ENCODE peak calls at places on chromosomes 12 and 14, in six cellular contexts. One of them, this sample, is unnamed.
A peak's percentile ranks its signal among the peaks of the same experiment; 100 is the strongest.

GRCh38 chr12:52280319-52280795 is 5.9 kb downstream of the KRT86 start:
- DNase-seq in upper lobe of right lung: peak; percentile 84
- DNase-seq in substantia nigra: no peak
- DNase-seq in heart left ventricle: no peak
- DNase-seq in cardiac muscle cell: no peak
- DNase-seq in fibroblast of lung: peak; percentile 95
- DNase-seq in this sample: peak; percentile 72

GRCh38 chr14:103143535-103143934 is 20.3 kb downstream of the TNFAIP2 start:
- DNase-seq in upper lobe of right lung: no peak
- DNase-seq in substantia nigra: no peak
- DNase-seq in heart left ventricle: no peak
- DNase-seq in cardiac muscle cell: no peak
- DNase-seq in fibroblast of lung: peak; percentile 23
- DNase-seq in this sample: no peak

GRCh38 chr12:40149673-40150260 is 43.9 kb upstream of the SLC2A13 start:
- DNase-seq in upper lobe of right lung: no peak
- DNase-seq in substantia nigra: no peak
- DNase-seq in heart left ventricle: no peak
- DNase-seq in cardiac muscle cell: no peak
- DNase-seq in fibroblast of lung: no peak
- DNase-seq in this sample: no peak

GRCh38 chr12:74129702-74130101 is 407.9 kb upstream of the ATXN7L3B start:
- DNase-seq in upper lobe of right lung: no peak
- DNase-seq in substantia nigra: no peak
- DNase-seq in heart left ventricle: no peak
- DNase-seq in cardiac muscle cell: no peak
- DNase-seq in fibroblast of lung: peak; percentile 11
- DNase-seq in this sample: no peak

GRCh38 chr14:75282166-75282547 is 3.5 kb downstream of the FOS start:
- DNase-seq in upper lobe of right lung: no peak
- DNase-seq in substantia nigra: no peak
- DNase-seq in heart left ventricle: no peak
- DNase-seq in cardiac muscle cell: no peak
- DNase-seq in fibroblast of lung: peak; percentile 15
- DNase-seq in this sample: no peak

GRCh38 chr12:100214518-100214917 is 13.9 kb downstream of the ACTR6 start:
- DNase-seq in upper lobe of right lung: no peak
- DNase-seq in substantia nigra: no peak
- DNase-seq in heart left ventricle: no peak
- DNase-seq in cardiac muscle cell: no peak
- DNase-seq in fibroblast of lung: no peak
- DNase-seq in this sample: no peak

GRCh38 chr14:61963926-61964325 is 201.7 kb downstream of the SNAPC1 start:
- DNase-seq in upper lobe of right lung: no peak
- DNase-seq in substantia nigra: no peak
- DNase-seq in heart left ventricle: no peak
- DNase-seq in cardiac muscle cell: no peak
- DNase-seq in fibroblast of lung: no peak
- DNase-seq in this sample: no peak

GRCh38 chr12:123115409-123116111 is 35.3 kb downstream of the PITPNM2 start:
- DNase-seq in upper lobe of right lung: no peak
- DNase-seq in substantia nigra: no peak
- DNase-seq in heart left ventricle: peak; percentile 75
- DNase-seq in cardiac muscle cell: no peak
- DNase-seq in fibroblast of lung: peak; percentile 97
- DNase-seq in this sample: peak; percentile 90

GRCh38 chr12:93812616-93813015 is 135.4 kb downstream of the CRADD start:
- DNase-seq in upper lobe of right lung: no peak
- DNase-seq in substantia nigra: no peak
- DNase-seq in heart left ventricle: no peak
- DNase-seq in cardiac muscle cell: no peak
- DNase-seq in fibroblast of lung: no peak
- DNase-seq in this sample: no peak

GRCh38 chr12:2876431-2877046 is 435 bp downstream of the FOXM1 start:
- DNase-seq in upper lobe of right lung: no peak
- DNase-seq in substantia nigra: no peak
- DNase-seq in heart left ventricle: no peak
- DNase-seq in cardiac muscle cell: no peak
- DNase-seq in fibroblast of lung: peak; percentile 29
- DNase-seq in this sample: no peak

GRCh38 chr12:105428793-105429192 is 98.3 kb downstream of the C12orf75 start:
- DNase-seq in upper lobe of right lung: no peak
- DNase-seq in substantia nigra: no peak
- DNase-seq in heart left ventricle: no peak
- DNase-seq in cardiac muscle cell: no peak
- DNase-seq in fibroblast of lung: no peak
- DNase-seq in this sample: no peak

GRCh38 chr14:51297066-51297465 is 57.0 kb downstream of the TMX1 start:
- DNase-seq in upper lobe of right lung: no peak
- DNase-seq in substantia nigra: no peak
- DNase-seq in heart left ventricle: no peak
- DNase-seq in cardiac muscle cell: no peak
- DNase-seq in fibroblast of lung: no peak
- DNase-seq in this sample: no peak

GRCh38 chr14:60509438-60510253 is 700 bp downstream of the SIX6 start:
- DNase-seq in upper lobe of right lung: no peak
- DNase-seq in substantia nigra: no peak
- DNase-seq in heart left ventricle: no peak
- DNase-seq in cardiac muscle cell: no peak
- DNase-seq in fibroblast of lung: peak; percentile 29
- DNase-seq in this sample: no peak

GRCh38 chr12:24948452-24948815 is 467 bp downstream of the BCAT1 start:
- DNase-seq in upper lobe of right lung: no peak
- DNase-seq in substantia nigra: no peak
- DNase-seq in heart left ventricle: no peak
- DNase-seq in cardiac muscle cell: peak; percentile 12
- DNase-seq in fibroblast of lung: peak; percentile 61
- DNase-seq in this sample: no peak

GRCh38 chr14:95300002-95300696 is 19.6 kb downstream of the CLMN start:
- DNase-seq in upper lobe of right lung: no peak
- DNase-seq in substantia nigra: no peak
- DNase-seq in heart left ventricle: no peak
- DNase-seq in cardiac muscle cell: no peak
- DNase-seq in fibroblast of lung: no peak
- DNase-seq in this sample: no peak

GRCh38 chr12:75611041-75611440 is 99.6 kb upstream of the KRR1 start:
- DNase-seq in upper lobe of right lung: no peak
- DNase-seq in substantia nigra: no peak
- DNase-seq in heart left ventricle: no peak
- DNase-seq in cardiac muscle cell: no peak
- DNase-seq in fibroblast of lung: no peak
- DNase-seq in this sample: no peak

GRCh38 chr14:81516941-81517797 is 16.5 kb downstream of the SEL1L start:
- DNase-seq in upper lobe of right lung: no peak
- DNase-seq in substantia nigra: no peak
- DNase-seq in heart left ventricle: no peak
- DNase-seq in cardiac muscle cell: peak; percentile 48
- DNase-seq in fibroblast of lung: peak; percentile 54
- DNase-seq in this sample: peak; percentile 54

GRCh38 chr12:116863275-116863767 is 17.9 kb downstream of the HRK start:
- DNase-seq in upper lobe of right lung: no peak
- DNase-seq in substantia nigra: no peak
- DNase-seq in heart left ventricle: no peak
- DNase-seq in cardiac muscle cell: no peak
- DNase-seq in fibroblast of lung: peak; percentile 51
- DNase-seq in this sample: peak; percentile 27

GRCh38 chr14:35549551-35549950 is 15.6 kb downstream of the INSM2 start:
- DNase-seq in upper lobe of right lung: no peak
- DNase-seq in substantia nigra: no peak
- DNase-seq in heart left ventricle: no peak
- DNase-seq in cardiac muscle cell: no peak
- DNase-seq in fibroblast of lung: no peak
- DNase-seq in this sample: no peak

GRCh38 chr14:72680853-72681640 is 212.9 kb downstream of the DPF3 start:
- DNase-seq in upper lobe of right lung: no peak
- DNase-seq in substantia nigra: no peak
- DNase-seq in heart left ventricle: no peak
- DNase-seq in cardiac muscle cell: no peak
- DNase-seq in fibroblast of lung: no peak
- DNase-seq in this sample: no peak

GRCh38 chr14:50813544-50813863 is 17.5 kb downstream of the NIN start:
- DNase-seq in upper lobe of right lung: no peak
- DNase-seq in substantia nigra: no peak
- DNase-seq in heart left ventricle: no peak
- DNase-seq in cardiac muscle cell: no peak
- DNase-seq in fibroblast of lung: no peak
- DNase-seq in this sample: no peak

GRCh38 chr12:33944703-33945437 is 77.4 kb upstream of the ALG10 start:
- DNase-seq in upper lobe of right lung: no peak
- DNase-seq in substantia nigra: no peak
- DNase-seq in heart left ventricle: no peak
- DNase-seq in cardiac muscle cell: no peak
- DNase-seq in fibroblast of lung: no peak
- DNase-seq in this sample: no peak

GRCh38 chr12:33945438-33945784 is 76.9 kb upstream of the ALG10 start:
- DNase-seq in upper lobe of right lung: no peak
- DNase-seq in substantia nigra: no peak
- DNase-seq in heart left ventricle: no peak
- DNase-seq in cardiac muscle cell: no peak
- DNase-seq in fibroblast of lung: no peak
- DNase-seq in this sample: no peak

GRCh38 chr12:33942172-33942571 is 80.1 kb upstream of the ALG10 start:
- DNase-seq in upper lobe of right lung: no peak
- DNase-seq in substantia nigra: no peak
- DNase-seq in heart left ventricle: no peak
- DNase-seq in cardiac muscle cell: no peak
- DNase-seq in fibroblast of lung: no peak
- DNase-seq in this sample: no peak
- H3K27ac ChIP-seq in upper lobe of right lung: no peak overlapping the region
- H3K27ac ChIP-seq in substantia nigra: no peak overlapping the region
- H3K27ac ChIP-seq in heart left ventricle: no peak overlapping the region
- H3K27ac ChIP-seq in cardiac muscle cell: no peak overlapping the region
- H3K27ac ChIP-seq in fibroblast of lung: no peak overlapping the region
- H3K27ac ChIP-seq in this sample: no peak overlapping the region

GRCh38 chr12:97082029-97082428 is 175.0 kb downstream of the NEDD1 start:
- DNase-seq in upper lobe of right lung: no peak
- DNase-seq in substantia nigra: no peak
- DNase-seq in heart left ventricle: no peak
- DNase-seq in cardiac muscle cell: no peak
- DNase-seq in fibroblast of lung: no peak
- DNase-seq in this sample: no peak
- H3K27ac ChIP-seq in upper lobe of right lung: no peak overlapping the region
- H3K27ac ChIP-seq in substantia nigra: no peak overlapping the region
- H3K27ac ChIP-seq in heart left ventricle: no peak overlapping the region
- H3K27ac ChIP-seq in cardiac muscle cell: no peak overlapping the region
- H3K27ac ChIP-seq in fibroblast of lung: no peak overlapping the region
- H3K27ac ChIP-seq in this sample: no peak overlapping the region

GRCh38 chr12:49974677-49975369 is 2.1 kb downstream of the AQP6 start:
- DNase-seq in upper lobe of right lung: peak; percentile 53
- DNase-seq in substantia nigra: no peak
- DNase-seq in heart left ventricle: no peak
- DNase-seq in cardiac muscle cell: no peak
- DNase-seq in fibroblast of lung: no peak
- DNase-seq in this sample: no peak
- H3K27ac ChIP-seq in upper lobe of right lung: no peak overlapping the region
- H3K27ac ChIP-seq in substantia nigra: peak overlapping the region; percentile 64
- H3K27ac ChIP-seq in heart left ventricle: no peak overlapping the region
- H3K27ac ChIP-seq in cardiac muscle cell: no peak overlapping the region
- H3K27ac ChIP-seq in fibroblast of lung: no peak overlapping the region
- H3K27ac ChIP-seq in this sample: no peak overlapping the region

DNA sequence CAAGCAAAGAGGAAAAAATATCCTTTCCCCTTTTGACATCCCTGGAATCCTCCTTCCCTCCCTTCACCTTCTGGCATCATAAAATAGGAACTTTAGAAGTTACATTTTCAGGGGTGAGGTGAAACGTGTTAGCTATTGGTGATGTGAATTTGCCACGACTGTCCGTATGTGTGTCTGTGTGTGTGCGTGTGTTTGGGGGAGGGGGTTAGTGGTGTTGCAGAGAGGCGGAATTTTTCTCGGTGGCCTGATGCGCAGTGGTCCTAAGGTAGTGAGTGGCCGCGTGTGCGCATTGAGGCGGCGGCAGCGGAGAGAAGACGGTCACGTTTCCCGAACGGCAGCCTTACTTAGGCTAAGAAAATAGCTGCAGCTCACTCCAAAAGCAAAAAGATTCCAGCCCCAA is 4.5 kb downstream of the FLRT2 start:
- DNase-seq in upper lobe of right lung: no peak
- DNase-seq in substantia nigra: no peak
- DNase-seq in heart left ventricle: no peak
- DNase-seq in cardiac muscle cell: peak; percentile 46
- DNase-seq in fibroblast of lung: no peak
- DNase-seq in this sample: no peak
- H3K27ac ChIP-seq in upper lobe of right lung: no peak overlapping the region
- H3K27ac ChIP-seq in substantia nigra: no peak overlapping the region
- H3K27ac ChIP-seq in heart left ventricle: no peak overlapping the region
- H3K27ac ChIP-seq in cardiac muscle cell: no peak overlapping the region
- H3K27ac ChIP-seq in fibroblast of lung: peak overlapping the region; percentile 16
- H3K27ac ChIP-seq in this sample: no peak overlapping the region

GRCh38 chr12:6841139-6841515 is 402 bp downstream of the GNB3 start:
- DNase-seq in upper lobe of right lung: no peak
- DNase-seq in substantia nigra: no peak
- DNase-seq in heart left ventricle: no peak
- DNase-seq in cardiac muscle cell: no peak
- DNase-seq in fibroblast of lung: no peak
- DNase-seq in this sample: no peak
- H3K27ac ChIP-seq in upper lobe of right lung: no peak overlapping the region
- H3K27ac ChIP-seq in substantia nigra: no peak overlapping the region
- H3K27ac ChIP-seq in heart left ventricle: no peak overlapping the region
- H3K27ac ChIP-seq in cardiac muscle cell: peak overlapping the region; percentile 62
- H3K27ac ChIP-seq in fibroblast of lung: no peak overlapping the region
- H3K27ac ChIP-seq in this sample: no peak overlapping the region

DNA sequence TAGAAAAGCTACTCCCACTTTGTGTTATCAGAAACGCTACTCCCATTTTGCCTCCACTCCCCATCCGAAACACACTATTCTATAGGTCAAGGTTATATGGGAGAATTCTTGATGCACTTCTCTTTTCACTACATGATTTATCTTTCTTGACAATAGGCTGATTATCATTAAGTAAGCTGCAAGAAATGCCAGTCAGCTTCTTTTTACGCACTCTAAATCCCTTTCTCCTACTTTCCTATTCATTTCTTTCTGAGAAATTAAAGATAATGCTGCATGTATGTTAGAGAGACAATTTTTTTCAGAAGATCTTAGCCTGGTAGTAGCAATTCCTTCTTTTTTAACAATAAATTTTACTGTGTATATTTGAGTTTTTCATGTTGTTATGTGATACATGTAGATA is 41.0 kb upstream of the CCDC91 start:
- DNase-seq in upper lobe of right lung: no peak
- DNase-seq in substantia nigra: no peak
- DNase-seq in heart left ventricle: no peak
- DNase-seq in cardiac muscle cell: no peak
- DNase-seq in fibroblast of lung: no peak
- DNase-seq in this sample: no peak
- H3K27ac ChIP-seq in upper lobe of right lung: no peak overlapping the region
- H3K27ac ChIP-seq in substantia nigra: no peak overlapping the region
- H3K27ac ChIP-seq in heart left ventricle: no peak overlapping the region
- H3K27ac ChIP-seq in cardiac muscle cell: no peak overlapping the region
- H3K27ac ChIP-seq in fibroblast of lung: no peak overlapping the region
- H3K27ac ChIP-seq in this sample: no peak overlapping the region